ENCODE peak calls at places on chromosomes 16 and 17, in eight cellular contexts. C is heart left ventricle, E is gastrocnemius medialis, I is stomach, Y is Peyer's patch, D is IMR-90, S is ovary, J is K562. O is an unnamed sample. For H3K4me1, the result is how much of the 10 kb centered on the place peaks cover.

GRCh38 chr17:1040216-1040600 is 43.3 kb downstream of the TIMM22 start:
- DNase-seq in S (no peak), E (no peak), Y (no peak), I (no peak), D (no peak), C (peak), J (no peak), O (no peak)

GRCh38 chr16:3509470-3509928 is 8.7 kb downstream of the CLUAP1 start:
- DNase-seq in S (no peak), Y (peak), C (no peak), J (peak), I (peak), D (no peak), E (no peak), O (no peak)

GRCh38 chr17:73387746-73388577 is 76.2 kb upstream of the CDC42EP4 start:
- DNase-seq in C (no peak), Y (no peak), I (no peak), J (no peak), D (no peak), S (no peak), E (no peak), O (no peak)

GRCh38 chr17:62892870-62893338 is 73.1 kb upstream of the TANC2 start:
- DNase-seq in E (no peak), Y (peak), C (peak), J (no peak), D (peak), I (peak), S (no peak), O (no peak)

GRCh38 chr17:5413682-5414081 is 5.8 kb downstream of the NUP88 start:
- DNase-seq in J (peak), E (no peak), D (peak), I (no peak), Y (no peak), S (no peak), C (no peak), O (no peak)

GRCh38 chr16:14618566-14618965 is 11.5 kb downstream of the PARN start:
- DNase-seq in Y (no peak), J (no peak), D (no peak), E (no peak), I (no peak), S (no peak), C (no peak), O (no peak)

GRCh38 chr16:66274335-66275110 is 92.0 kb upstream of the CDH5 start:
- DNase-seq in Y (peak), C (no peak), J (peak), E (no peak), S (no peak), D (peak), I (no peak), O (no peak)

GRCh38 chr17:77512062-77512946 is 371.5 kb downstream of the SEC14L1 start:
- DNase-seq in D (no peak), I (no peak), C (no peak), E (no peak), S (no peak), J (no peak), Y (peak), O (no peak)

GRCh38 chr16:22239131-22239805 is 33.2 kb downstream of the EEF2K start:
- DNase-seq in Y (no peak), D (no peak), I (no peak), E (no peak), S (no peak), J (no peak), C (no peak), O (no peak)

GRCh38 chr17:28474035-28474640 is 694 bp downstream of the SLC13A2 start:
- DNase-seq in E (no peak), J (no peak), Y (peak), I (no peak), S (no peak), C (no peak), D (no peak), O (no peak)

GRCh38 chr16:66165879-66166278 is 200.6 kb upstream of the CDH5 start:
- DNase-seq in E (no peak), C (no peak), I (no peak), D (peak), S (no peak), J (no peak), Y (no peak), O (no peak)

GRCh38 chr16:73753931-73754330 is 542.7 kb upstream of the PSMD7 start:
- DNase-seq in S (no peak), D (no peak), J (no peak), Y (no peak), C (no peak), I (no peak), E (no peak), O (no peak)

GRCh38 chr17:37064166-37064565 is 115.4 kb downstream of the AATF start:
- DNase-seq in D (no peak), J (no peak), S (peak), E (no peak), I (peak), Y (no peak), C (no peak), O (peak)

GRCh38 chr16:67104061-67104460 is 5.7 kb upstream of the PHAF1 start:
- DNase-seq in E (no peak), Y (no peak), C (no peak), S (no peak), I (no peak), J (peak), D (peak), O (peak)

GRCh38 chr17:16981928-16982327 is 10.0 kb upstream of the TNFRSF13B start:
- DNase-seq in J (no peak), D (no peak), I (no peak), S (no peak), C (no peak), E (no peak), Y (peak), O (no peak)

GRCh38 chr17:80219777-80220708 is at the start of the genes SGSH and SLC26A11:
- DNase-seq in J (peak), S (peak), C (peak), I (peak), E (peak), Y (peak), D (peak), O (peak)

GRCh38 chr16:48959204-48959603 is 322.4 kb downstream of the CBLN1 start:
- DNase-seq in Y (no peak), E (no peak), D (no peak), J (peak), C (peak), I (no peak), S (no peak), O (no peak)

GRCh38 chr16:73735018-73735417 is 561.6 kb upstream of the PSMD7 start:
- DNase-seq in J (no peak), C (no peak), D (peak), Y (no peak), I (no peak), S (no peak), E (no peak), O (no peak)

GRCh38 chr16:81618661-81619060 is 160.4 kb upstream of the PLCG2 start:
- DNase-seq in I (peak), C (no peak), E (no peak), D (no peak), S (peak), Y (no peak), J (no peak), O (no peak)

GRCh38 chr16:67939507-67940435 is 3.1 kb upstream of the PSMB10 start:
- DNase-seq in E (peak), C (no peak), D (no peak), J (no peak), Y (peak), I (peak), S (peak), O (peak)

GRCh38 chr16:74742051-74742481 is 32.6 kb downstream of the FA2H start:
- DNase-seq in I (no peak), C (no peak), J (no peak), S (no peak), D (peak), E (no peak), Y (peak), O (no peak)

GRCh38 chr16:51343411-51343810 is 192.3 kb upstream of the SALL1 start:
- DNase-seq in Y (no peak), D (peak), I (no peak), J (no peak), C (no peak), S (no peak), E (no peak), O (no peak)

GRCh38 chr17:69269174-69269998 is 40.8 kb upstream of the ABCA10 start:
- DNase-seq in I (no peak), Y (no peak), E (no peak), J (no peak), S (no peak), D (peak), C (no peak), O (no peak)

GRCh38 chr16:77037696-77038347 is 153.2 kb upstream of the MON1B start:
- DNase-seq in J (no peak), I (no peak), S (no peak), D (no peak), Y (no peak), C (no peak), E (no peak), O (no peak)

GRCh38 chr16:56946767-56947603 is 14.8 kb upstream of the CETP start:
- DNase-seq in Y (peak), S (no peak), J (no peak), D (no peak), C (no peak), I (no peak), E (no peak), O (no peak)
- TF ChIP-seq POLR2A in Y (no peak), S (no peak), J (no peak), D (no peak), C (no peak), I (no peak), E (no peak), O (no peak)

GRCh38 chr17:74743755-74744154 is 4.7 kb upstream of the NHERF1 start:
- DNase-seq in S (no peak), I (no peak), D (no peak), J (no peak), Y (no peak), C (no peak), E (no peak), O (no peak)
- H3K4me1 ChIP-seq in S (under half), I (half or more), D (under half), J (under half), Y (under half), C (under half), E (under half), O (under half)

GRCh38 chr16:78551487-78552085 is 452.1 kb downstream of the WWOX start:
- DNase-seq in E (no peak), J (no peak), Y (no peak), I (no peak), D (no peak), C (no peak), S (no peak), O (no peak)
- H3K27ac ChIP-seq in E (no peak), J (no peak), Y (no peak), I (no peak), D (no peak), C (no peak), S (no peak), O (no peak)

DNA sequence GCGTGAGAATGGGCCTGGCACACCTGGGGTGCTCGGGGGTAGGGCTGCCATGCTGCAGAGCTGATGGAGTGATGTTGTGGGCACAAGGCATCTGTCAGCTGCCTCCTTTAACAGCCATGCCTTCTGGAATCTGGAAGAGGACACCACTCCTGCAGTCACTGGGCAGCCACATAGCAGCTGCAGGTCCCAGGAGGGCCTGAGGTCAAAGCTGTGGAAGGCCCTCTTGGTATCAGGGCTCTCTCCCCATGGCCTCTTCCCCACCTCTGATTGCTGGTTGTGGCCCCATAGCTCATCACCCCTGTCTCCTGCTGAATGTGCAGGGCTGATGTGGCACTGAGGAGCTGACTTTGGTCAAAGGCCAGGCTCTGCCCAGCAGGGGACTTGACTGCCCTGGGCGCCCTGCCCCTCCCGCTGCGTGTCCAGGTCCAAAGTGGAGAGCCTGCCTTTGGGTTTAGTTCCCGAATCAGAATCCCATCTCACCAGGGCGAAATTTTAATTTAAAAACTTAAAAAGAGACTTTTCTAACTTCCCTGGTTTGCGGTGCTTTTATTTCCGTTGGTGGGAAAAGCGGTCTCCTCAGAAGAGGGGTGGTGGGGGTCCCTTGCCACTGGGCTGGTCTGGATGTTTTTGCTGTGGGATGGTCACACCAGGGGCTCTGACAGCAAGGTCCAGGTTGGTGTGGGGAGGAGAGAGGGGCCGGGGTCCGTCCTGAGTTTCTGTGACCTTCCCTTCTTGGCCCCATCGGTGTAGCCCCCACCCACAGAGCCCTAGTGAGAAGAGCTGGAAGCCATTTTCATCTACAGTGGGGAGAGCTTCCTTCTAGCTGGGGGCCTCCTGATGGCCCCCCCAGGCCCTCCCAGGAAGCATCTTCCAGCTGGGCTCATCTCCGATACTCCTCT is 5.9 kb downstream of the UBALD2 start:
- DNase-seq in S (no peak), C (no peak), D (no peak), J (no peak), Y (no peak), E (peak), I (no peak), O (no peak)
- TF ChIP-seq POLR2A in S (no peak), C (no peak), D (peak), J (peak), Y (no peak), E (peak), I (no peak), O (no peak)

DNA sequence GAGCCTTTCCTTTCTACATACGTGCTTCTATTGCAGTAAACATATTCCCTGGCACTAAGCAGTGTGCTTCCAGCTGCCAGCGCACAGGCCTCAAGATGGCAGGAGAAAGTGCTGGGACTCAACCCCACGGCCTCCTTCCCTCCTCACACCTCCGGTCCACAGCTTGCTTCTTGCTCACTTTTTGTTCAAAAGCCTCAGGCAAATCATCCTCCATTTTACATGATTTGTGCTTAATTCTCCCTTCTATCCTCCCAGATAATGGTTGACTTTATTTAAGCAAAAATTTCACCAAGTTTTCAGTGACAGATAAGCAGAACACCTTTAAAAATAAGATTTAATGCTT is 5.5 kb downstream of the CDK5R1 start:
- DNase-seq in D (no peak), I (no peak), E (no peak), J (no peak), S (no peak), Y (no peak), C (no peak), O (no peak)
- H3K4me1 ChIP-seq in D (under half), I (half or more), E (under half), J (under half), S (under half), Y (under half), C (under half), O (under half)

GRCh38 chr17:81516439-81516838 is 3.8 kb upstream of the ACTG1 start:
- DNase-seq in I (no peak), J (no peak), S (no peak), Y (peak), D (no peak), C (no peak), E (no peak), O (no peak)
- H3K27ac ChIP-seq in I (peak), J (no peak), S (no peak), Y (peak), D (peak), C (no peak), E (peak), O (no peak)

GRCh38 chr16:83344014-83344413 is 463.8 kb upstream of the HSBP1 start:
- DNase-seq in J (no peak), D (peak), I (no peak), E (no peak), S (no peak), Y (no peak), C (no peak), O (no peak)
- TF ChIP-seq POLR2A in J (no peak), D (no peak), I (no peak), E (no peak), S (no peak), Y (no peak), C (no peak), O (no peak)